ENCODE peak calls at places on chromosomes 7 and 10, in eight cellular contexts. E, D, J, Y, T, Z, N and A are unnamed samples.

GRCh38 chr7:24820730-24821044 is 63.4 kb upstream of the GSDME start:
- DNase-seq in T (peak), Z (peak), N (no peak), Y (no peak), D (peak), J (peak), E (no peak), A (no peak)

GRCh38 chr10:69839696-69840345 is 38.1 kb downstream of the COL13A1 start:
- DNase-seq in D (no peak), Y (no peak), J (peak), E (no peak), T (no peak), N (no peak), Z (no peak), A (no peak)

GRCh38 chr10:1540144-1540543 is 197.2 kb downstream of the ADARB2 start:
- DNase-seq in T (no peak), J (no peak), Y (no peak), N (no peak), D (no peak), E (no peak), Z (no peak), A (no peak)

GRCh38 chr10:16809074-16809718 is 8.0 kb downstream of the RSU1 start:
- DNase-seq in J (peak), N (peak), Y (no peak), Z (peak), T (peak), E (no peak), D (peak), A (peak)

GRCh38 chr7:37481722-37482288 is 33.1 kb upstream of the ELMO1 start:
- DNase-seq in E (no peak), Y (no peak), Z (no peak), T (no peak), D (no peak), N (no peak), J (no peak), A (no peak)

GRCh38 chr7:51278797-51279196 is 37.8 kb downstream of the COBL start:
- DNase-seq in Y (no peak), E (no peak), Z (no peak), T (peak), D (peak), N (no peak), J (no peak), A (no peak)

GRCh38 chr10:106495931-106496330 is 668.6 kb downstream of the SORCS1 start:
- DNase-seq in N (no peak), Y (no peak), J (no peak), Z (no peak), D (no peak), T (no peak), E (no peak), A (no peak)

GRCh38 chr10:50857579-50857978 is 27.8 kb downstream of the A1CF start:
- DNase-seq in T (no peak), N (no peak), Y (no peak), D (no peak), Z (no peak), E (no peak), J (no peak), A (no peak)

GRCh38 chr10:88892223-88892967 is 12.3 kb downstream of the STAMBPL1 start:
- DNase-seq in E (no peak), N (no peak), Z (no peak), D (no peak), Y (no peak), J (no peak), T (no peak), A (no peak)

GRCh38 chr7:2820508-2820934 is 23.6 kb downstream of the GNA12 start:
- DNase-seq in Y (peak), T (no peak), E (peak), J (peak), Z (peak), D (no peak), N (no peak), A (no peak)

GRCh38 chr10:96626795-96627194 is 40.0 kb upstream of the TM9SF3 start:
- DNase-seq in Z (peak), N (no peak), E (no peak), D (no peak), Y (no peak), J (peak), T (peak), A (peak)

GRCh38 chr10:26717476-26717875 is 20.0 kb downstream of the PDSS1 start:
- DNase-seq in Y (no peak), N (no peak), J (no peak), E (no peak), D (no peak), T (no peak), Z (no peak), A (no peak)

GRCh38 chr10:48289652-48290238 is 15.2 kb upstream of the FRMPD2 start:
- DNase-seq in Z (peak), E (peak), D (peak), Y (peak), N (no peak), J (peak), T (peak), A (peak)

GRCh38 chr10:100741386-100742066 is 3.9 kb upstream of the PAX2 start:
- DNase-seq in E (no peak), D (no peak), T (no peak), Y (no peak), J (no peak), Z (no peak), N (no peak), A (no peak)

GRCh38 chr7:113659419-113659818 is 259.4 kb downstream of the PPP1R3A start:
- DNase-seq in E (no peak), Z (no peak), N (no peak), Y (no peak), J (no peak), D (no peak), T (no peak), A (no peak)

GRCh38 chr7:139972000-139972399 is 90.8 kb downstream of the PARP12 start:
- DNase-seq in J (no peak), Z (no peak), Y (no peak), D (peak), E (no peak), T (no peak), N (no peak), A (no peak)